ENCODE peak calls at places on chromosomes 3 and 15, in six cellular contexts. One of them, this sample, is unnamed.

GRCh38 chr3:125511420-125512094 is 8.4 kb downstream of the SNX4 start:
- DNase-seq in fibroblast of the aortic adventitia: peak; percentile 3
- DNase-seq in AG09309: no peak
- DNase-seq in heart right ventricle: no peak
- DNase-seq in GM12878: no peak
- DNase-seq in upper lobe of right lung: no peak
- DNase-seq in this sample: no peak

GRCh38 chr3:183635107-183635430 is 354 bp upstream of the KLHL24 start:
- DNase-seq in upper lobe of right lung: no peak
- DNase-seq in heart right ventricle: no peak
- DNase-seq in GM12878: no peak
- DNase-seq in AG09309: no peak
- DNase-seq in fibroblast of the aortic adventitia: no peak
- DNase-seq in this sample: no peak

GRCh38 chr3:114223146-114223545 is 14.2 kb downstream of the ZNF80 start:
- DNase-seq in upper lobe of right lung: no peak
- DNase-seq in GM12878: peak; percentile 11
- DNase-seq in heart right ventricle: no peak
- DNase-seq in AG09309: no peak
- DNase-seq in fibroblast of the aortic adventitia: peak; percentile 40
- DNase-seq in this sample: no peak

GRCh38 chr3:113628316-113628715 is 68.1 kb downstream of the USF3 start:
- DNase-seq in AG09309: no peak
- DNase-seq in GM12878: no peak
- DNase-seq in fibroblast of the aortic adventitia: no peak
- DNase-seq in upper lobe of right lung: no peak
- DNase-seq in heart right ventricle: no peak
- DNase-seq in this sample: no peak

GRCh38 chr3:24222165-24222805 is 272.4 kb downstream of the THRB start:
- DNase-seq in GM12878: no peak
- DNase-seq in upper lobe of right lung: no peak
- DNase-seq in AG09309: peak; percentile 55
- DNase-seq in fibroblast of the aortic adventitia: peak; percentile 18
- DNase-seq in heart right ventricle: no peak
- DNase-seq in this sample: peak; percentile 55

GRCh38 chr3:22284559-22284958 is 533.5 kb upstream of the ZNF385D start:
- DNase-seq in heart right ventricle: no peak
- DNase-seq in fibroblast of the aortic adventitia: peak; percentile 58
- DNase-seq in upper lobe of right lung: no peak
- DNase-seq in GM12878: no peak
- DNase-seq in AG09309: no peak
- DNase-seq in this sample: no peak

GRCh38 chr15:35282965-35283496 is 197.9 kb upstream of the NANOGP8 start:
- DNase-seq in AG09309: no peak
- DNase-seq in upper lobe of right lung: no peak
- DNase-seq in GM12878: no peak
- DNase-seq in fibroblast of the aortic adventitia: no peak
- DNase-seq in heart right ventricle: no peak
- DNase-seq in this sample: no peak

GRCh38 chr15:48190932-48191573 is 412 bp upstream of the CTXN2 start:
- DNase-seq in fibroblast of the aortic adventitia: peak; percentile 67
- DNase-seq in GM12878: no peak
- DNase-seq in upper lobe of right lung: peak; percentile 82
- DNase-seq in AG09309: no peak
- DNase-seq in heart right ventricle: peak; percentile 57
- DNase-seq in this sample: no peak

GRCh38 chr15:68305420-68305871 is 27.9 kb downstream of the FEM1B start:
- DNase-seq in upper lobe of right lung: no peak
- DNase-seq in heart right ventricle: no peak
- DNase-seq in AG09309: no peak
- DNase-seq in fibroblast of the aortic adventitia: no peak
- DNase-seq in GM12878: no peak
- DNase-seq in this sample: no peak

GRCh38 chr3:72255736-72256559 is 471.0 kb upstream of the PROK2 start:
- DNase-seq in GM12878: no peak
- DNase-seq in heart right ventricle: peak; percentile 26
- DNase-seq in upper lobe of right lung: peak; percentile 77
- DNase-seq in fibroblast of the aortic adventitia: no peak
- DNase-seq in AG09309: no peak
- DNase-seq in this sample: no peak

GRCh38 chr3:149266733-149267132 is 45.1 kb upstream of the CP start:
- DNase-seq in GM12878: no peak
- DNase-seq in heart right ventricle: no peak
- DNase-seq in fibroblast of the aortic adventitia: no peak
- DNase-seq in upper lobe of right lung: no peak
- DNase-seq in AG09309: no peak
- DNase-seq in this sample: no peak

GRCh38 chr3:133475245-133476010 is 75.6 kb downstream of the BFSP2 start:
- DNase-seq in fibroblast of the aortic adventitia: no peak
- DNase-seq in heart right ventricle: no peak
- DNase-seq in AG09309: no peak
- DNase-seq in upper lobe of right lung: no peak
- DNase-seq in GM12878: peak; percentile 89
- DNase-seq in this sample: no peak

GRCh38 chr3:138173769-138174420 is 826 bp downstream of the DBR1 start:
- DNase-seq in upper lobe of right lung: no peak
- DNase-seq in AG09309: no peak
- DNase-seq in fibroblast of the aortic adventitia: peak; percentile 12
- DNase-seq in GM12878: no peak
- DNase-seq in heart right ventricle: no peak
- DNase-seq in this sample: no peak

GRCh38 chr3:100480111-100480510 is 12.3 kb upstream of the TMEM45A start:
- DNase-seq in AG09309: no peak
- DNase-seq in fibroblast of the aortic adventitia: no peak
- DNase-seq in GM12878: no peak
- DNase-seq in heart right ventricle: no peak
- DNase-seq in upper lobe of right lung: no peak
- DNase-seq in this sample: no peak

GRCh38 chr15:75578206-75578947 is 738 bp downstream of the PTPN9 start:
- DNase-seq in AG09309: no peak
- DNase-seq in fibroblast of the aortic adventitia: no peak
- DNase-seq in upper lobe of right lung: peak; percentile 74
- DNase-seq in heart right ventricle: no peak
- DNase-seq in GM12878: no peak
- DNase-seq in this sample: no peak

GRCh38 chr3:194379651-194380050 is 10.1 kb upstream of the LRRC15 start:
- DNase-seq in upper lobe of right lung: peak; percentile 23
- DNase-seq in AG09309: no peak
- DNase-seq in GM12878: no peak
- DNase-seq in fibroblast of the aortic adventitia: no peak
- DNase-seq in heart right ventricle: no peak
- DNase-seq in this sample: no peak

GRCh38 chr15:49964071-49964470 is 155.0 kb downstream of the ATP8B4 start:
- DNase-seq in fibroblast of the aortic adventitia: peak; percentile 63
- DNase-seq in AG09309: no peak
- DNase-seq in GM12878: no peak
- DNase-seq in upper lobe of right lung: no peak
- DNase-seq in heart right ventricle: no peak
- DNase-seq in this sample: no peak

GRCh38 chr3:173778246-173778645 is 380.7 kb downstream of the NLGN1 start:
- DNase-seq in AG09309: no peak
- DNase-seq in heart right ventricle: no peak
- DNase-seq in GM12878: no peak
- DNase-seq in upper lobe of right lung: no peak
- DNase-seq in fibroblast of the aortic adventitia: no peak
- DNase-seq in this sample: no peak

GRCh38 chr15:40065166-40065565 is 26.2 kb upstream of the SRP14 start:
- DNase-seq in GM12878: no peak
- DNase-seq in fibroblast of the aortic adventitia: no peak
- DNase-seq in heart right ventricle: no peak
- DNase-seq in AG09309: no peak
- DNase-seq in upper lobe of right lung: no peak
- DNase-seq in this sample: no peak

GRCh38 chr3:184379375-184380209 is at the start of gene CHRD:
- DNase-seq in AG09309: no peak
- DNase-seq in upper lobe of right lung: no peak
- DNase-seq in fibroblast of the aortic adventitia: no peak
- DNase-seq in heart right ventricle: no peak
- DNase-seq in GM12878: no peak
- DNase-seq in this sample: no peak

GRCh38 chr3:112228786-112229185 is 65.2 kb downstream of the SLC9C1 start:
- DNase-seq in GM12878: no peak
- DNase-seq in upper lobe of right lung: no peak
- DNase-seq in heart right ventricle: no peak
- DNase-seq in fibroblast of the aortic adventitia: no peak
- DNase-seq in AG09309: no peak
- DNase-seq in this sample: no peak

GRCh38 chr15:76553564-76553963 is 217.0 kb downstream of the ISL2 start:
- DNase-seq in heart right ventricle: no peak
- DNase-seq in GM12878: no peak
- DNase-seq in fibroblast of the aortic adventitia: no peak
- DNase-seq in upper lobe of right lung: no peak
- DNase-seq in AG09309: no peak
- DNase-seq in this sample: no peak

GRCh38 chr3:102577390-102577789 is 142.6 kb downstream of the ZPLD1 start:
- DNase-seq in AG09309: no peak
- DNase-seq in fibroblast of the aortic adventitia: no peak
- DNase-seq in heart right ventricle: no peak
- DNase-seq in GM12878: no peak
- DNase-seq in upper lobe of right lung: no peak
- DNase-seq in this sample: no peak

GRCh38 chr3:134619884-134620445 is 30.9 kb downstream of the KY start:
- DNase-seq in upper lobe of right lung: no peak
- DNase-seq in AG09309: no peak
- DNase-seq in fibroblast of the aortic adventitia: no peak
- DNase-seq in GM12878: no peak
- DNase-seq in heart right ventricle: no peak
- DNase-seq in this sample: no peak

GRCh38 chr15:52309154-52309548 is 13.5 kb upstream of the MYO5C start:
- DNase-seq in fibroblast of the aortic adventitia: no peak
- DNase-seq in AG09309: no peak
- DNase-seq in upper lobe of right lung: no peak
- DNase-seq in GM12878: peak; percentile 55
- DNase-seq in heart right ventricle: no peak
- DNase-seq in this sample: no peak

GRCh38 chr3:142828703-142829304 is 60.1 kb downstream of the PCOLCE2 start:
- DNase-seq in fibroblast of the aortic adventitia: peak; percentile 89
- DNase-seq in GM12878: peak; percentile 31
- DNase-seq in AG09309: peak; percentile 40
- DNase-seq in heart right ventricle: peak; percentile 71
- DNase-seq in upper lobe of right lung: peak; percentile 83
- DNase-seq in this sample: no peak

GRCh38 chr3:176766862-176767261 is 430.4 kb downstream of the TBL1XR1 start:
- DNase-seq in upper lobe of right lung: no peak
- DNase-seq in fibroblast of the aortic adventitia: no peak
- DNase-seq in AG09309: no peak
- DNase-seq in GM12878: no peak
- DNase-seq in heart right ventricle: no peak
- DNase-seq in this sample: no peak

GRCh38 chr15:62896969-62897486 is 145.5 kb upstream of the TPM1 start:
- DNase-seq in AG09309: peak; percentile 95
- DNase-seq in fibroblast of the aortic adventitia: peak; percentile 99
- DNase-seq in GM12878: no peak
- DNase-seq in heart right ventricle: peak; percentile 93
- DNase-seq in upper lobe of right lung: peak; percentile 87
- DNase-seq in this sample: peak; percentile 94

GRCh38 chr3:108008106-108008505 is 82.7 kb downstream of the CD47 start:
- DNase-seq in GM12878: no peak
- DNase-seq in AG09309: no peak
- DNase-seq in fibroblast of the aortic adventitia: no peak
- DNase-seq in heart right ventricle: no peak
- DNase-seq in upper lobe of right lung: no peak
- DNase-seq in this sample: no peak

GRCh38 chr3:38548154-38548931 is 52.2 kb downstream of the EXOG start:
- DNase-seq in upper lobe of right lung: peak; percentile 73
- DNase-seq in AG09309: no peak
- DNase-seq in heart right ventricle: no peak
- DNase-seq in GM12878: no peak
- DNase-seq in fibroblast of the aortic adventitia: no peak
- DNase-seq in this sample: no peak

GRCh38 chr3:81302045-81302444 is 459.4 kb downstream of the GBE1 start:
- DNase-seq in GM12878: no peak
- DNase-seq in upper lobe of right lung: no peak
- DNase-seq in AG09309: no peak
- DNase-seq in fibroblast of the aortic adventitia: peak; percentile 66
- DNase-seq in heart right ventricle: peak; percentile 12
- DNase-seq in this sample: no peak

GRCh38 chr15:57873564-57874209 is 167.2 kb downstream of the POLR2M start:
- DNase-seq in fibroblast of the aortic adventitia: peak; percentile 57
- DNase-seq in upper lobe of right lung: no peak
- DNase-seq in GM12878: no peak
- DNase-seq in heart right ventricle: no peak
- DNase-seq in AG09309: no peak
- DNase-seq in this sample: peak; percentile 27

GRCh38 chr3:16374047-16375019 is 109.3 kb downstream of the OXNAD1 start:
- DNase-seq in upper lobe of right lung: no peak
- DNase-seq in fibroblast of the aortic adventitia: no peak
- DNase-seq in heart right ventricle: no peak
- DNase-seq in AG09309: no peak
- DNase-seq in GM12878: no peak
- DNase-seq in this sample: no peak

GRCh38 chr3:124942613-124943012 is 8.1 kb upstream of the MUC13 start:
- DNase-seq in AG09309: no peak
- DNase-seq in fibroblast of the aortic adventitia: no peak
- DNase-seq in GM12878: no peak
- DNase-seq in upper lobe of right lung: no peak
- DNase-seq in heart right ventricle: no peak
- DNase-seq in this sample: no peak

GRCh38 chr3:194212021-194212868 is 76.3 kb downstream of the HES1 start:
- DNase-seq in upper lobe of right lung: no peak
- DNase-seq in AG09309: no peak
- DNase-seq in heart right ventricle: no peak
- DNase-seq in GM12878: no peak
- DNase-seq in fibroblast of the aortic adventitia: no peak
- DNase-seq in this sample: no peak

GRCh38 chr3:126753191-126754160 is 49.4 kb downstream of the CHCHD6 start:
- DNase-seq in heart right ventricle: no peak
- DNase-seq in upper lobe of right lung: peak; percentile 78
- DNase-seq in AG09309: no peak
- DNase-seq in GM12878: no peak
- DNase-seq in fibroblast of the aortic adventitia: no peak
- DNase-seq in this sample: peak; percentile 10
- TF ChIP-seq CTCF in heart right ventricle: no peak
- TF ChIP-seq CTCF in upper lobe of right lung: no peak
- TF ChIP-seq CTCF in AG09309: peak; percentile 1
- TF ChIP-seq CTCF in GM12878: no peak
- TF ChIP-seq CTCF in fibroblast of the aortic adventitia: no peak
- TF ChIP-seq CTCF in this sample: no peak

GRCh38 chr3:7285502-7285901 is 424.6 kb downstream of the GRM7 start:
- DNase-seq in fibroblast of the aortic adventitia: no peak
- DNase-seq in heart right ventricle: no peak
- DNase-seq in GM12878: no peak
- DNase-seq in AG09309: no peak
- DNase-seq in upper lobe of right lung: no peak
- DNase-seq in this sample: no peak
- TF ChIP-seq CTCF in fibroblast of the aortic adventitia: no peak
- TF ChIP-seq CTCF in heart right ventricle: peak; percentile 26
- TF ChIP-seq CTCF in GM12878: no peak
- TF ChIP-seq CTCF in AG09309: no peak
- TF ChIP-seq CTCF in upper lobe of right lung: peak; percentile 39
- TF ChIP-seq CTCF in this sample: no peak

GRCh38 chr3:127768346-127769008 is 53.8 kb downstream of the MGLL start:
- DNase-seq in AG09309: peak; percentile 96
- DNase-seq in fibroblast of the aortic adventitia: peak; percentile 98
- DNase-seq in heart right ventricle: no peak
- DNase-seq in GM12878: no peak
- DNase-seq in upper lobe of right lung: peak; percentile 65
- DNase-seq in this sample: peak; percentile 96
- TF ChIP-seq CTCF in AG09309: no peak
- TF ChIP-seq CTCF in fibroblast of the aortic adventitia: peak; percentile 17
- TF ChIP-seq CTCF in heart right ventricle: no peak
- TF ChIP-seq CTCF in GM12878: no peak
- TF ChIP-seq CTCF in upper lobe of right lung: no peak
- TF ChIP-seq CTCF in this sample: peak; percentile 8

GRCh38 chr15:31360843-31361763 is 34.5 kb downstream of the KLF13 start:
- DNase-seq in AG09309: no peak
- DNase-seq in fibroblast of the aortic adventitia: no peak
- DNase-seq in GM12878: no peak
- DNase-seq in upper lobe of right lung: peak; percentile 71
- DNase-seq in heart right ventricle: peak; percentile 48
- DNase-seq in this sample: no peak
- TF ChIP-seq CTCF in AG09309: no peak
- TF ChIP-seq CTCF in fibroblast of the aortic adventitia: no peak
- TF ChIP-seq CTCF in GM12878: no peak
- TF ChIP-seq CTCF in upper lobe of right lung: no peak
- TF ChIP-seq CTCF in heart right ventricle: no peak
- TF ChIP-seq CTCF in this sample: no peak

This sample was measured in BJ.